ENCODE peak calls at places on chromosomes 16 and 17, in seven cellular contexts. K is A549, A is left ventricle myocardium inferior, L is astrocyte of the cerebellum, B is AG09309, V is mucosa of descending colon, W is mammary epithelial cell. I is an unnamed sample.

GRCh38 chr16:4285167-4285566 is 12.3 kb upstream of the TFAP4 start:
- DNase-seq in W (no peak), V (no peak), A (no peak), L (no peak), B (no peak), K (no peak), I (no peak)

GRCh38 chr16:4410335-4411075 is 5.9 kb downstream of the CORO7 start:
- DNase-seq in L (peak; percentile 94), K (no peak), B (no peak), W (peak; percentile 40), A (no peak), V (no peak), I (peak; percentile 91)

GRCh38 chr16:84916850-84917249 is 94.5 kb downstream of the ZDHHC7 start:
- DNase-seq in B (no peak), V (no peak), W (no peak), L (no peak), K (no peak), A (no peak), I (no peak)

GRCh38 chr17:17057057-17057551 is 14.8 kb downstream of the MPRIP start:
- DNase-seq in L (no peak), W (no peak), B (no peak), K (no peak), V (no peak), A (no peak), I (no peak)

GRCh38 chr17:48497103-48497502 is 33.7 kb downstream of the HOXB1 start:
- DNase-seq in W (peak; percentile 63), B (no peak), K (no peak), L (no peak), V (no peak), A (no peak), I (peak; percentile 68)

GRCh38 chr17:44197107-44197506 is 2.6 kb downstream of the ATXN7L3 start:
- DNase-seq in K (no peak), L (no peak), B (no peak), W (no peak), V (peak; percentile 57), A (no peak), I (no peak)

GRCh38 chr17:76529224-76529642 is 8.3 kb downstream of the CYGB start:
- DNase-seq in V (peak; percentile 81), L (no peak), B (peak; percentile 86), W (peak; percentile 75), K (no peak), A (peak; percentile 87), I (peak; percentile 95)

GRCh38 chr17:65551641-65552040 is 9.8 kb downstream of the AXIN2 start:
- DNase-seq in V (no peak), B (no peak), A (no peak), K (no peak), L (no peak), W (no peak), I (no peak)

GRCh38 chr16:23148166-23148512 is 1.1 kb downstream of the USP31 start:
- DNase-seq in W (no peak), K (peak; percentile 35), L (no peak), A (no peak), B (no peak), V (no peak), I (no peak)

GRCh38 chr16:10654592-10655414 is 39.9 kb downstream of the TEKT5 start:
- DNase-seq in A (no peak), K (no peak), L (no peak), B (no peak), W (no peak), V (no peak), I (no peak)

GRCh38 chr17:7668482-7668881 is 17.8 kb downstream of the ATP1B2 start:
- DNase-seq in V (no peak), L (no peak), K (no peak), W (no peak), A (no peak), B (no peak), I (no peak)

GRCh38 chr16:65414284-65414984 is 292.6 kb upstream of the CDH11 start:
- DNase-seq in A (no peak), W (peak; percentile 82), B (peak; percentile 42), K (no peak), V (no peak), L (peak; percentile 33), I (peak; percentile 87)

GRCh38 chr16:63171545-63171944 is 1135.3 kb upstream of the CDH8 start:
- DNase-seq in L (no peak), W (no peak), B (no peak), V (no peak), K (no peak), A (no peak), I (no peak)

GRCh38 chr17:77372444-77373297 is 231.9 kb downstream of the SEC14L1 start:
- DNase-seq in L (no peak), A (peak; percentile 91), W (peak; percentile 54), V (peak; percentile 88), K (no peak), B (no peak), I (peak; percentile 89)

GRCh38 chr17:55527520-55528118 is 16.4 kb upstream of the SMIM36 start:
- DNase-seq in L (peak; percentile 38), B (peak; percentile 25), A (no peak), K (peak; percentile 71), V (no peak), W (peak; percentile 30), I (peak; percentile 53)

GRCh38 chr16:49340466-49340865 is 33.1 kb upstream of the C16orf78 start:
- DNase-seq in K (no peak), W (no peak), V (no peak), A (no peak), L (no peak), B (no peak), I (no peak)

GRCh38 chr17:79790805-79791353 is 6.0 kb downstream of the CBX8 start:
- DNase-seq in W (no peak), A (no peak), K (no peak), B (no peak), V (peak; percentile 45), L (no peak), I (no peak)

GRCh38 chr17:55005520-55005919 is 37.0 kb downstream of the STXBP4 start:
- DNase-seq in V (no peak), B (no peak), K (peak; percentile 58), W (peak; percentile 15), L (no peak), A (no peak), I (peak; percentile 8)

GRCh38 chr17:17096438-17097178 is 54.4 kb downstream of the MPRIP start:
- DNase-seq in A (no peak), B (peak; percentile 21), L (no peak), V (no peak), K (no peak), W (peak; percentile 87), I (peak; percentile 76)

GRCh38 chr17:67639555-67639954 is 78.2 kb upstream of the NOL11 start:
- DNase-seq in B (no peak), L (no peak), K (no peak), V (no peak), W (no peak), A (no peak), I (no peak)

GRCh38 chr17:681738-682137 is 32.9 kb downstream of the VPS53 start:
- DNase-seq in B (peak; percentile 61), L (no peak), W (no peak), V (no peak), K (no peak), A (no peak), I (peak; percentile 89)

GRCh38 chr17:80720624-80721577 is 176.3 kb downstream of the RPTOR start:
- DNase-seq in V (peak; percentile 69), L (no peak), W (peak; percentile 82), K (peak; percentile 78), B (no peak), A (no peak), I (peak; percentile 58)

GRCh38 chr16:19886061-19886792 is 1.6 kb upstream of the GPRC5B start:
- DNase-seq in L (peak; percentile 52), V (peak; percentile 61), W (peak; percentile 53), A (peak; percentile 76), K (peak; percentile 88), B (peak; percentile 17), I (peak; percentile 64)
- H3K4me3 ChIP-seq in L (no peak overlapping the region), V (no peak overlapping the region), W (no peak overlapping the region), A (peak overlapping the region; percentile 93), K (no peak overlapping the region), B (no peak overlapping the region), I (peak overlapping the region; percentile 41)

GRCh38 chr16:88632587-88632930 is 5.8 kb upstream of the IL17C start:
- DNase-seq in V (no peak), A (no peak), L (no peak), B (no peak), W (no peak), K (no peak), I (no peak)

GRCh38 chr16:88634141-88634993 is 4.0 kb upstream of the IL17C start:
- DNase-seq in V (peak; percentile 88), W (peak; percentile 70), A (peak; percentile 52), L (no peak), B (no peak), K (no peak), I (peak; percentile 43)

GRCh38 chr16:88631920-88632586 is 6.3 kb upstream of the IL17C start:
- DNase-seq in B (no peak), L (no peak), K (no peak), V (peak; percentile 48), W (no peak), A (no peak), I (no peak)

GRCh38 chr16:88634994-88635670 is 3.2 kb upstream of the IL17C start:
- DNase-seq in L (no peak), A (no peak), B (no peak), K (peak; percentile 36), W (peak; percentile 24), V (no peak), I (no peak)

DNA sequence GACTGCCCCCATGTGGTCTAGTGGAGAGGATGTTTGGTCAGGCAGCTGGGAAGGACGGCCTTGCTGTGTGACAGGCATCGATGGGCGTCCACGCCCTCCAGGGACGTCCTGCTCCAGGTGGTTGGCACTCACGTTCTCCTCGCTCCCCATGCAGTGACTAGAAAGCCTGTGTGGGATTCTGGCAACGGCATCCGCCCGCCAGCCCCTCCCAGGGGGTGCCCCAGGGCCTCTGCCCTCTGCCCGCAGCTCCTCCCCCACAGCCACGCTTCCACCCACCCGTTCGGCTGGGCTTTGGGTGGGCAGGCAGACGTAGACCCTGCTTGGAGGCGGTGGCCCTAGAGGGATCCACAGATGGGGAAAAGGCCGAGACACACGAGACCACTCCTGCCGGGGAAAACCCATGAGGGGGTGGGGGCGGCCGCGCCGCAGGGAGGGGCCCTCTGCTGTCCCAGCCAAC is 4.7 kb upstream of the IL17C start:
- DNase-seq in K (peak; percentile 68), A (no peak), V (peak; percentile 83), W (peak; percentile 24), L (no peak), B (no peak), I (no peak)
- TF ChIP-seq CTCF in K (no peak), A (peak; percentile 38), V (peak; percentile 21), W (peak; percentile 35), L (peak; percentile 12), B (peak; percentile 39), I (peak; percentile 31)

DNA sequence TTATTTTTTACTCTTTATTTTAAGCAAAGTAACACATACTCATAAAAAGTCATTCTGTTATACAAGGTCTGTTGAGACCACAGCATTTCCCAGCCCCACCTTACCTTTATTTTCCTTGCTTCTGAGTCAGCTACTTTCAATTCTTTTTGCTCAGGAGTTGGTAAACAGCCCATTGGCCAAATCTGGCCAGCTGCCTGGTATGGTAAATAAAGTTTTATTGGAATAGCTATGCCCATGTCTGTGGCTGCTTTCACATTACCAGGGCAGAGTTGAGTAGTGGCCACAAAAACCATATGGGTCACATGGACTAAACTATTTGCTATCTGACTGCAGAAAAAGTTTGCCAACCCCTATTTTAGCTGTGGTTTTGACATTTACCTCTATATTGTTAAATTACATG is 3.4 kb upstream of the NSRP1 start:
- DNase-seq in A (no peak), V (peak; percentile 63), K (peak; percentile 74), B (no peak), L (peak; percentile 62), W (peak; percentile 69), I (no peak)
- H3K4me3 ChIP-seq in A (no peak overlapping the region), V (no peak overlapping the region), K (no peak overlapping the region), B (no peak overlapping the region), L (no peak overlapping the region), W (no peak overlapping the region), I (no peak overlapping the region)

GRCh38 chr17:56866496-56866895 is 32.5 kb downstream of the DGKE start:
- DNase-seq in A (no peak), W (no peak), K (peak; percentile 26), B (no peak), L (no peak), V (no peak), I (no peak)
- TF ChIP-seq CTCF in A (no peak), W (no peak), K (peak; percentile 19), B (no peak), L (no peak), V (no peak), I (no peak)